ENCODE peak calls at places on chromosome 1, in ten cellular contexts. P is suprapubic skin, R is GM12878, Y is endothelial cell of umbilical vein, A is vagina, Q is HepG2, B is sigmoid colon, W is transverse colon, M is spleen, L is HCT116. F is an unnamed sample. For H3K9me3 and H3K4me1, the result is how much of the 10 kb centered on the place peaks cover.

GRCh38 chr1:198201956-198202784 is 45.4 kb downstream of the NEK7 start:
- DNase-seq in P (no peak), R (peak), Y (no peak), A (no peak), Q (no peak), B (no peak), W (no peak), M (no peak), L (no peak), F (no peak)

GRCh38 chr1:211132681-211133392 is 1.1 kb downstream of the KCNH1 start:
- DNase-seq in P (no peak), R (no peak), Y (no peak), A (no peak), Q (no peak), B (no peak), W (no peak), M (no peak), L (no peak), F (no peak)

GRCh38 chr1:88528792-88529191 is 155.3 kb upstream of the PKN2 start:
- DNase-seq in P (no peak), R (no peak), Y (no peak), A (no peak), Q (peak), B (no peak), W (no peak), M (no peak), L (no peak), F (no peak)

GRCh38 chr1:119160851-119161250 is 20.4 kb upstream of the WARS2 start:
- DNase-seq in P (no peak), R (no peak), Y (peak), A (no peak), Q (no peak), B (no peak), W (no peak), M (no peak), L (no peak), F (no peak)

GRCh38 chr1:235670157-235670776 is 20.7 kb upstream of the GNG4 start:
- DNase-seq in P (no peak), R (no peak), Y (peak), A (no peak), Q (no peak), B (no peak), W (no peak), M (no peak), L (peak), F (no peak)

GRCh38 chr1:204077979-204078696 is 5.2 kb downstream of the SOX13 start:
- DNase-seq in P (no peak), R (no peak), Y (no peak), A (no peak), Q (peak), B (no peak), W (no peak), M (peak), L (no peak), F (peak)

GRCh38 chr1:233885196-233886028 is 19.1 kb upstream of the SLC35F3 start:
- DNase-seq in P (no peak), R (no peak), Y (no peak), A (no peak), Q (no peak), B (no peak), W (no peak), M (no peak), L (no peak), F (no peak)

GRCh38 chr1:192907545-192908243 is 98.9 kb downstream of the RGS2 start:
- DNase-seq in P (no peak), R (no peak), Y (no peak), A (no peak), Q (no peak), B (no peak), W (no peak), M (no peak), L (no peak), F (no peak)

GRCh38 chr1:155313266-155313665 is 4.6 kb downstream of the FDPS start:
- DNase-seq in P (no peak), R (no peak), Y (no peak), A (no peak), Q (no peak), B (no peak), W (no peak), M (no peak), L (no peak), F (no peak)

GRCh38 chr1:167666416-167666815 is 36.4 kb downstream of the RCSD1 start:
- DNase-seq in P (no peak), R (no peak), Y (no peak), A (no peak), Q (no peak), B (no peak), W (no peak), M (no peak), L (no peak), F (no peak)

GRCh38 chr1:109474697-109475096 is 8.4 kb downstream of the SYPL2 start:
- DNase-seq in P (no peak), R (no peak), Y (no peak), A (peak), Q (no peak), B (no peak), W (no peak), M (no peak), L (no peak), F (no peak)

GRCh38 chr1:30523055-30524020 is 200.0 kb downstream of the MATN1 start:
- DNase-seq in P (peak), R (no peak), Y (no peak), A (no peak), Q (no peak), B (no peak), W (no peak), M (peak), L (peak), F (no peak)

GRCh38 chr1:153945795-153946621 is 510 bp downstream of the DENND4B start:
- DNase-seq in P (peak), R (peak), Y (peak), A (no peak), Q (no peak), B (peak), W (peak), M (peak), L (no peak), F (peak)

GRCh38 chr1:167439301-167439988 is 78.9 kb downstream of the CD247 start:
- DNase-seq in P (peak), R (no peak), Y (peak), A (no peak), Q (peak), B (no peak), W (no peak), M (no peak), L (no peak), F (no peak)

GRCh38 chr1:17259233-17259873 is 10.5 kb downstream of the PADI3 start:
- DNase-seq in P (no peak), R (no peak), Y (no peak), A (no peak), Q (no peak), B (no peak), W (no peak), M (no peak), L (no peak), F (no peak)

GRCh38 chr1:101253976-101254660 is 17.3 kb downstream of the S1PR1 start:
- DNase-seq in P (no peak), R (no peak), Y (no peak), A (no peak), Q (no peak), B (no peak), W (no peak), M (no peak), L (no peak), F (no peak)

GRCh38 chr1:80893140-80893539 is 907.6 kb upstream of the ADGRL2 start:
- DNase-seq in P (no peak), R (no peak), Y (no peak), A (no peak), Q (no peak), B (no peak), W (no peak), M (no peak), L (no peak), F (no peak)

GRCh38 chr1:53614231-53615021 is 124.5 kb downstream of the GLIS1 start:
- DNase-seq in P (peak), R (no peak), Y (no peak), A (peak), Q (no peak), B (peak), W (peak), M (peak), L (no peak), F (no peak)

GRCh38 chr1:203075249-203076030 is 10.4 kb downstream of the MYOG start:
- DNase-seq in P (no peak), R (no peak), Y (no peak), A (no peak), Q (no peak), B (peak), W (no peak), M (peak), L (no peak), F (no peak)

GRCh38 chr1:6614019-6614952 is 755 bp downstream of the PHF13 start:
- DNase-seq in P (no peak), R (no peak), Y (peak), A (no peak), Q (no peak), B (peak), W (peak), M (peak), L (no peak), F (peak)

GRCh38 chr1:6635910-6636760 is 11.5 kb downstream of the THAP3 start:
- DNase-seq in P (no peak), R (no peak), Y (no peak), A (no peak), Q (no peak), B (no peak), W (no peak), M (no peak), L (no peak), F (no peak)

GRCh38 chr1:229319487-229319886 is 23.4 kb downstream of the CCSAP start:
- DNase-seq in P (no peak), R (no peak), Y (no peak), A (no peak), Q (no peak), B (no peak), W (no peak), M (no peak), L (no peak), F (no peak)

GRCh38 chr1:19529570-19530145 is 44.3 kb upstream of the CAPZB start:
- DNase-seq in P (no peak), R (no peak), Y (no peak), A (no peak), Q (no peak), B (no peak), W (no peak), M (no peak), L (no peak), F (no peak)

GRCh38 chr1:5976726-5977493 is 15.3 kb downstream of the NPHP4 start:
- DNase-seq in P (no peak), R (no peak), Y (no peak), A (no peak), Q (no peak), B (peak), W (no peak), M (peak), L (no peak), F (no peak)

GRCh38 chr1:226871636-226872327 is 1.4 kb downstream of the PSEN2 start:
- DNase-seq in P (no peak), R (no peak), Y (no peak), A (peak), Q (no peak), B (no peak), W (no peak), M (peak), L (no peak), F (no peak)

GRCh38 chr1:175713386-175713785 is 30.0 kb downstream of the TNR start:
- DNase-seq in P (no peak), R (no peak), Y (no peak), A (no peak), Q (no peak), B (no peak), W (no peak), M (no peak), L (no peak), F (no peak)

GRCh38 chr1:78633209-78633608 is 13.0 kb downstream of the IFI44L start:
- DNase-seq in P (no peak), R (no peak), Y (no peak), A (no peak), Q (no peak), B (no peak), W (no peak), M (peak), L (no peak), F (no peak)

GRCh38 chr1:88655685-88656299 is 28.3 kb upstream of the PKN2 start:
- DNase-seq in P (no peak), R (no peak), Y (peak), A (no peak), Q (peak), B (no peak), W (no peak), M (no peak), L (peak), F (no peak)

GRCh38 chr1:5526385-5526750 is 465.9 kb downstream of the NPHP4 start:
- DNase-seq in P (no peak), R (no peak), Y (no peak), A (no peak), Q (no peak), B (no peak), W (no peak), M (no peak), L (no peak), F (no peak)

GRCh38 chr1:205074513-205074912 is 9.7 kb downstream of the TMEM81 start:
- DNase-seq in P (no peak), R (no peak), Y (no peak), A (peak), Q (no peak), B (no peak), W (no peak), M (no peak), L (no peak), F (no peak)

GRCh38 chr1:27306892-27307850 is 14.8 kb upstream of the TMEM222 start:
- DNase-seq in P (no peak), R (no peak), Y (no peak), A (no peak), Q (peak), B (no peak), W (no peak), M (no peak), L (peak), F (no peak)

GRCh38 chr1:1351511-1352427 is 2.6 kb upstream of the DVL1 start:
- DNase-seq in P (no peak), R (no peak), Y (no peak), A (no peak), Q (no peak), B (peak), W (no peak), M (no peak), L (no peak), F (no peak)

GRCh38 chr1:178061632-178062031 is 32.3 kb upstream of the RASAL2 start:
- DNase-seq in P (no peak), R (no peak), Y (no peak), A (no peak), Q (no peak), B (no peak), W (no peak), M (no peak), L (no peak), F (no peak)

GRCh38 chr1:39668111-39668510 is 3.8 kb downstream of the NT5C1A start:
- DNase-seq in P (no peak), R (no peak), Y (no peak), A (no peak), Q (no peak), B (no peak), W (no peak), M (no peak), L (no peak), F (no peak)

GRCh38 chr1:73180661-73181540 is 898.6 kb upstream of the NEGR1 start:
- DNase-seq in P (no peak), R (no peak), Y (no peak), A (no peak), Q (no peak), B (peak), W (no peak), M (no peak), L (no peak), F (no peak)

GRCh38 chr1:232620356-232620841 is 9.5 kb downstream of the SIPA1L2 start:
- DNase-seq in P (no peak), R (no peak), Y (peak), A (no peak), Q (no peak), B (peak), W (peak), M (no peak), L (no peak), F (peak)
- TF ChIP-seq POLR2AphosphoS5 in P (peak), R (no peak), Y (no peak), A (peak), Q (no peak), B (peak), W (peak), M (no peak), L (peak), F (peak)

DNA sequence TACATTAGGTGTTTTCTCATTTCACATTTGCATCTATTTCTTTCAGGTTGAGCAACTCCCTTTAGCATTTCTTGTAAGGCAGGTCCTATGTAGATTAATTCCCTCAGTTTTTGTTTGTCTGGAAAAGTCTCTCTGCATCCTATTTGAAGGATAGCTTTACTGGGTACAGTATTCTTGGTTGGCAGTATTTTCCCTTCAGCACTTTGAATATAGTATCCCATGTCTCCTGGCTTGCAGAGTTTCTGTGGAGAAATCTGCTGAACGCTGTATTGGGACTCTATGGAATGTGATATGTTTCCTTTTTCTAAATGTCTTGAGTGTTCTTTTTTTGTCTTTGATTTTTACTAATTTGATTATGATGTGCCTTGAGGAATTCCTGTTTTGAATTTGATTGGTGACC is 28.9 kb upstream of the FAM163A start:
- DNase-seq in P (no peak), R (no peak), Y (no peak), A (no peak), Q (no peak), B (no peak), W (no peak), M (no peak), L (no peak), F (no peak)
- H3K9me3 ChIP-seq in P (under half), R (under half), Y (under half), A (under half), Q (under half), B (under half), W (under half), M (half or more), L (under half), F (under half)

GRCh38 chr1:25748531-25749205 is 51.3 kb upstream of the SELENON start:
- DNase-seq in P (no peak), R (no peak), Y (no peak), A (no peak), Q (no peak), B (no peak), W (no peak), M (no peak), L (no peak), F (peak)

GRCh38 chr1:25744140-25744581 is 55.8 kb upstream of the SELENON start:
- DNase-seq in P (no peak), R (no peak), Y (peak), A (no peak), Q (no peak), B (peak), W (peak), M (no peak), L (peak), F (peak)

GRCh38 chr1:25744636-25745425 is 55.2 kb upstream of the SELENON start:
- DNase-seq in P (no peak), R (no peak), Y (no peak), A (no peak), Q (no peak), B (no peak), W (no peak), M (no peak), L (no peak), F (no peak)

GRCh38 chr1:25747046-25747705 is 52.8 kb upstream of the SELENON start:
- DNase-seq in P (no peak), R (no peak), Y (no peak), A (no peak), Q (no peak), B (no peak), W (no peak), M (no peak), L (no peak), F (no peak)

DNA sequence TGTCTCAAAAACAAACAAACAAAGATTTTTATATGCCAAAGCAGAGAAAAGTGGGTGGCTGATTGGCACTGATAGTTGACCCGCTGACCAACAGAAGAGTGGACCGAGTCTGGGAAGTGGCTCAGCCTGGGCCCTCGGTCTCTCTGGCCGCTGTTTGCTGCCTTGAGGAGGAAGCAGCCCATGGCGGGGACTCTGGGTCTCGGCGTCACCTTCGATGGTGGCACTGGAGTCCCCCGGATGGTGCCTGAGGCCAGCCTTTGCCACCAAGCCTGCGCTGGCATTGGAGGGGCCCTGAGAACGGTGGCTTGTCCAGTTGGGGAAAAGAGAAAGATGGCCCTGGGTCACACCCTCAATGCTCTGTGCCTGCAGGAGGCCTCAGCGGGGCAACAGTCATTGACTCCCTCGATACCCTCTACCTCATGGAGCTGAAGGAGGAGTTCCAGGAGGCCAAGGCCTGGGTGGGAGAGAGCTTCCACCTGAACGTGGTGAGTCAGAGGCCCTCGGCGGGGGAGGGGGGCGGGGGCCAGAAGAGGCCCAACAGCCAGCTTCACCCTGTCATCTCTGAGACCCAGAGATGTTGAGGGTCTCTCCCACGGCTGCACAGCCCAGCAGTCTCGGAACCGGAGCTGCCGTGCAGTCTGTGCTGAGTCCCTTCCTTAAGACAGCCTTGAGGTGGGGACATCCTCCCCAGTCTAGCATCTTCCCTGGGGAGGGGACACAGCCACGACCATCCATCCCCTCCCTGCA is 53.5 kb upstream of the SELENON start:
- DNase-seq in P (no peak), R (no peak), Y (no peak), A (no peak), Q (no peak), B (no peak), W (no peak), M (no peak), L (no peak), F (no peak)
- H3K4me1 ChIP-seq in P (half or more), R (under half), Y (under half), A (half or more), Q (under half), B (under half), W (under half), M (under half), L (under half), F (under half)

DNA sequence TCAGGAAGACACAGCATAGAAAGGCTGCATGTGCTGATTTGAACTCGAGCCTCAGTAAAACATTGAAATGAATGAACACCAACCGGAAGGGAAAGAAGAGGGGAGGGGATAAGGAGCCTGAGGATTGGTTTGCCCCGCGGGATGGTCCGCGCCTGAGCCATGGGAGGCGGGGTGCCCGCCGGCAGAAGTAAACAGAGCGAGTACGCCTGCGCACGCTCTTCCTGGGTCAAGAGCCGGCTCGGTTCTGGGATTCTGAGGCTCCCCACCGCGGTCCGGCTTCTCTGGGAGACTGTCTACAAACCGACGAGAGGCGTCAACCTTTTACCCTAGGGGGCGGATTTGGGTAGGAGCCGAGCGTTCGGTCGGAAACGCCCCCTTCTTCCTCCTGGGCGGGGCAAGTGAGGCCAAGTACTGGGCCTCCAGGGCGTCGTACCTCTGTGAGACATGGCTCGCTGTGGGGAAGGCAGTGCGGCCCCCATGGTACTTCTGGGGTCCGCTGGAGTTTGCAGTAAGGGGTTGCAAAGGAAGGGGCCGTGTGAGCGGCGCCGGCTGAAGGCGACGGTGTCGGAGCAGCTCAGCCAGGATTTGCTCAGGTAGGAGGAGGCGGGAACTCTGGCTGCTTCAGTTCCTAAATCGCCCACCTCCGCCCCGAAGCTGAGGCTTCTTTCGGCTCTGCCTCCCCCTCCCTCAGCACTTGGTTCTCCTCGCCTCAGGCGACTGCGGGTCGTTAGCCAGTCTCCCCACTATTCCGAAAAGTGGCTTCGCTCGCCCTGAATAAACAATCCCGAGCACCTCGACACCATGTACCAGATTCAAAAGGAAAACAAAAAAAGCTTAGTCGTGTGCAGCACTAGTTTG is at the start of gene BTBD8:
- DNase-seq in P (peak), R (peak), Y (peak), A (no peak), Q (peak), B (peak), W (peak), M (peak), L (peak), F (peak)
- TF ChIP-seq POLR2AphosphoS5 in P (no peak), R (no peak), Y (no peak), A (peak), Q (peak), B (peak), W (peak), M (peak), L (peak), F (peak)